ENCODE peak calls at places on chromosomes 16 and 17, in six cellular contexts. G is H1, S is GM12878, M is HCT116, Q is HepG2, Y is K562. I is an unnamed sample.

GRCh38 chr16:1054660-1055556 is 17.6 kb upstream of the SSTR5 start:
- DNase-seq in Q (peak; percentile 26), Y (peak; percentile 75), M (peak; percentile 37), S (no peak), G (no peak), I (peak; percentile 88)

GRCh38 chr16:20741555-20742285 is at the start of gene THUMPD1:
- DNase-seq in G (peak; percentile 88), M (peak; percentile 92), Q (peak; percentile 95), Y (peak; percentile 96), S (peak; percentile 72), I (peak; percentile 99)

GRCh38 chr17:45425125-45425983 is 7.3 kb downstream of the ARHGAP27 start:
- DNase-seq in M (peak; percentile 98), S (no peak), Y (peak; percentile 72), Q (peak; percentile 99), G (peak; percentile 86), I (peak; percentile 80)

GRCh38 chr16:48232459-48233040 is 11.6 kb upstream of the LONP2 start:
- DNase-seq in Y (no peak), M (no peak), Q (no peak), S (no peak), G (no peak), I (no peak)

GRCh38 chr16:26993511-26993910 is 73.2 kb upstream of the C16orf82 start:
- DNase-seq in S (no peak), Q (no peak), G (no peak), Y (no peak), M (no peak), I (no peak)

GRCh38 chr16:84976644-84977400 is 34.5 kb downstream of the ZDHHC7 start:
- DNase-seq in G (no peak), S (no peak), M (no peak), Y (no peak), Q (peak; percentile 97), I (no peak)

GRCh38 chr17:56230660-56231059 is 77.4 kb downstream of the ANKFN1 start:
- DNase-seq in S (no peak), Y (no peak), G (no peak), M (no peak), Q (no peak), I (no peak)

GRCh38 chr16:62149646-62150045 is 113.4 kb upstream of the CDH8 start:
- DNase-seq in S (no peak), G (no peak), Y (no peak), Q (no peak), M (no peak), I (no peak)

GRCh38 chr16:11682655-11683096 is 14.4 kb downstream of the SNN start:
- DNase-seq in G (no peak), M (no peak), Y (no peak), S (no peak), Q (no peak), I (no peak)

GRCh38 chr16:424623-425081 is 797 bp upstream of the RAB11FIP3 start:
- DNase-seq in Q (no peak), S (no peak), G (no peak), M (no peak), Y (peak; percentile 26), I (no peak)

GRCh38 chr17:6532441-6532885 is 23.9 kb downstream of the PITPNM3 start:
- DNase-seq in M (no peak), S (no peak), Y (no peak), G (no peak), Q (no peak), I (no peak)

GRCh38 chr17:6536053-6536452 is 20.3 kb downstream of the PITPNM3 start:
- DNase-seq in Y (no peak), G (no peak), S (no peak), Q (no peak), M (no peak), I (no peak)

GRCh38 chr17:6536566-6537065 is 19.7 kb downstream of the PITPNM3 start:
- DNase-seq in Q (no peak), S (no peak), Y (no peak), M (no peak), G (no peak), I (no peak)

GRCh38 chr17:6531575-6531974 is 24.8 kb downstream of the PITPNM3 start:
- DNase-seq in Y (no peak), M (no peak), G (no peak), S (no peak), Q (no peak), I (no peak)

GRCh38 chr17:6534846-6535514 is 21.4 kb downstream of the PITPNM3 start:
- DNase-seq in Q (no peak), M (no peak), S (no peak), G (no peak), Y (no peak), I (no peak)
- TF ChIP-seq ATF3 in Q (no peak), M (no peak), S (no peak), G (no peak), Y (no peak), I (no peak)

DNA sequence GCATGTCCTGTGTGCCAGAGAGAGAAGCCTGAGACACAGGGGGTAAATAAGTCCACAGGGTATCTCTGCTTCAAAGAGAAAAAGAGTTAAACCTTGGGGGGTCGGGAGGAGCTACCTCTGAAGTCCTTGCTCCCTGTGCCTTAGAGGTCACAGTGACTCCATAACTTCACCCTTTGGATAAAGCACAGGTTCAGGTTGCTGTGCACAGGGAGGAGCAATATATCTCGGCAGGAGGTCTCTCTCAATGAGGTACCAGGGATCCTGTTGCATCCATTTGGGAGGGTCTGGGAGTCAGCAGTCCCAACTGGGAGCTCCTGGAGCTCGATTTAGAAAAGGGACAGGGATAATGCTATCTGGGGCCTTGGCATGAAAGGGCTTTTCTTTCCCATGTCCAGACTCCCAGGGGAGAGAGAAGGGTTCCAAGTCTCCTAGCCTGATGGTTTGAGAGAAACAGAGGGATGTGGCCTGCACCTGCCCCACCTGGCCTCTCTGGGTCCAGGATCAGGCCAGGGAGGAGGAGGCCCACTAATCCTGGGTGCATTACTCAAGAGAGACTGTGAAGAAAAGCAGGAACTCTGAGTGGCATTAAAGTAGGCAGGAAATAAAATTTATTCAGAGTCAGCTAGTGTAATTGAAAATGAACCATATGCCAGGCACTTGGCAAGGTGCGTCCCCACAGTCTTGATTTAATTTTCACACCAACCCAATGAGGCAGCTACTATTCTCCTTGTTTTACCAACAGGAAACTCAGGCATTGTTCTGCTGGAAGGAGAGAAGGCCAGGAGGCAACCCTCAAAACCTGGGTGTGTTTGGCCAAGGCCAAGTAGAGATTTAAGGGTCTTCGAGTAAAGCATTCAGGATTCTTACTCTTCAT is 40.7 kb downstream of the CUEDC1 start:
- DNase-seq in S (no peak), Y (no peak), G (no peak), M (no peak), Q (no peak), I (no peak)
- TF ChIP-seq ATF3 in S (no peak), Y (no peak), G (no peak), M (no peak), Q (no peak), I (no peak)

GRCh38 chr16:89135166-89135565 is 36.4 kb upstream of the CDH15 start:
- DNase-seq in M (no peak), S (no peak), G (no peak), Q (no peak), Y (no peak), I (peak; percentile 2)

GRCh38 chr16:89138843-89139520 is 32.6 kb upstream of the CDH15 start:
- DNase-seq in Y (no peak), G (no peak), Q (no peak), M (no peak), S (no peak), I (no peak)

GRCh38 chr16:89138513-89138795 is 33.1 kb upstream of the CDH15 start:
- DNase-seq in M (no peak), Q (no peak), G (no peak), S (no peak), Y (no peak), I (no peak)

GRCh38 chr16:89137666-89138512 is 33.7 kb upstream of the CDH15 start:
- DNase-seq in M (no peak), Y (no peak), Q (no peak), G (no peak), S (no peak), I (no peak)

GRCh38 chr16:89136931-89137330 is 34.6 kb upstream of the CDH15 start:
- DNase-seq in Q (no peak), G (no peak), S (no peak), Y (no peak), M (no peak), I (no peak)
- TF ChIP-seq ATF3 in Q (no peak), G (no peak), S (no peak), Y (no peak), M (no peak), I (no peak)

DNA sequence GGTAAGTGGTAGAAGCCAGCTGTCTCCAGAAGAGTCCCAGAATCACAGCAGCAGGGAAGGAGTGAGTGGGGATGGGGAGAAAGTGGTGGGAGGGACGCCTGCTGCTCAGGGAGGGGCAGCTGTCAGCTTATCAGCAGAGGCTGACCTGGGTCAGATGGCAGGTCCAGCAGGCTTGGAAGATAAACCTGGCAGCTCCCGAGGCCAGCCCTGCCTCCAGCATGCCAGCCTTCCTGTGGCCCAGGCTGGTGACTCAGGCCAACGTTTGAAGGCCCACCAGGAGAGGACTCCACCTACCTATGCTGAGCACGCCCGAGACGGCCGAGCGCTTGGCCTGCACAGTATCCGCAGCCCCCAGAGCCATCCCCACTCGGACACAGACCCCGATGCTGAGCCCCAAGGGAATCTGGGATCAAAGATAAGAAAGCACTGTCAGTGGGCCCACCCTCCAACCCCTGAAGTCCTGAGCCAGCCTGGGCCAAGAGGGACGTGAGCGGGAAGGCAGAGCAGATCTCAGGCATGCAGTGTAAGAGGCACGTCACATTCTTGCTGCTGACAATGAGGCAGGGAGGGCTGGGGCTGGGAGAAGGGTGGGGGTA is 12.5 kb downstream of the SLC47A2 start:
- DNase-seq in G (no peak), Y (no peak), Q (peak; percentile 80), S (no peak), M (no peak), I (no peak)
- TF ChIP-seq ATF3 in G (no peak), Y (no peak), Q (no peak), S (no peak), M (no peak), I (no peak)

DNA sequence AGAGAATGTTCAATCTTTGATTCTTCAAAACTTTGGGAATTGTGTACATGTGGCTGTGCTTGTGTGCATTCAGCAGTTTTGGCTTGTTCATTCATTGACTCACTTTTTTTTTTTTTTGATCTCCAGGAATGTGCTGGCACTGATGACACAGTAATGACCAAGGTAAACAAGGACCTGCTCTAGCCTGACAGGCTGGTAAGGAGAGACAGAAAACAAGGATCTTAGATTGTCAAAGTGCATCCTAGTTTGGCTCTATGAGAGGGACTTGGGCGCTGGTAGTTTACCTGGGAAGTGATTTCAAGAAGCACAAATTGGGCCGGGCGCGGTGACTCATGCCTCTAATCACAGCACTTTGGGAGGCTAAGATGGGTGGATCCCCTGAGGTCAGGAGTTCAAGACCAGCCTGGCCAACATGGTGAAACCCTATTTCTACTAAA is 233.1 kb upstream of the WSCD1 start:
- DNase-seq in S (no peak), G (no peak), M (peak; percentile 78), Y (no peak), Q (peak; percentile 66), I (no peak)
- TF ChIP-seq ATF3 in S (no peak), G (no peak), M (no peak), Y (no peak), Q (no peak), I (no peak)

GRCh38 chr16:67653131-67654068 is 6.7 kb downstream of the ACD start:
- DNase-seq in S (no peak), M (no peak), Q (no peak), Y (no peak), G (no peak), I (no peak)
- TF ChIP-seq ATF3 in S (no peak), M (no peak), Q (no peak), Y (no peak), G (no peak), I (no peak)

DNA sequence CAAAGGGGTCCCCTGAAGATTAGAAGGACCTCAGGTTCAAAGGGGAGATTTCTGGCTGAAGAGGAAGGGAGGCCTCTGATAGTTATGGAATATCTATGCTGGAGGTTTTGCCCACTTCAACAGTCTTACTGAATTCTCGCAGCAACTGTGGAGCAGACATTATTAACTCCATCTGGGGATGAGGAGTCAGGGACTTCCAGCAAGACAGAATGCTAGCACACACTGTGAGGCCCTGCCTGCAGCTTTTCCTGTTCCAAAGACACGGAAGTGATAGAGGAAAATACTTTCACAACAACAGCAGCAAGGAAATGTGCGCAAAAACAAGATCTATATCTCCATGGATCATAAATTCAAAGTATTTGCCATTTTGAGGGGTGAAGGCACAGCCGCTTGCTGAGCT is 72.8 kb downstream of the RPH3AL start:
- DNase-seq in S (no peak), G (no peak), M (no peak), Y (no peak), Q (no peak), I (no peak)
- TF ChIP-seq ATF3 in S (no peak), G (no peak), M (no peak), Y (no peak), Q (no peak), I (no peak)

I was measured in WTC11.